ENCODE peak calls at places on chromosomes 16 and 17, in four cellular contexts. G, J, N and F are unnamed samples.

GRCh38 chr17:63848834-63849689 is 6.6 kb upstream of the SMARCD2 start:
- DNase-seq in N (peak; percentile 96), G (peak; percentile 93), J (peak; percentile 95), F (no peak)

GRCh38 chr17:20122236-20122879 is 113.2 kb downstream of the SPECC1 start:
- DNase-seq in G (no peak), N (no peak), J (no peak), F (no peak)

GRCh38 chr17:55833311-55833710 is 82.5 kb downstream of the PCTP start:
- DNase-seq in N (no peak), G (no peak), J (no peak), F (no peak)

GRCh38 chr16:47254771-47255170 is 111.0 kb upstream of the NETO2 start:
- DNase-seq in G (no peak), N (no peak), J (no peak), F (no peak)

GRCh38 chr17:8120520-8121443 is 2.5 kb upstream of the ALOXE3 start:
- DNase-seq in J (peak; percentile 66), G (peak; percentile 54), N (peak; percentile 95), F (no peak)

GRCh38 chr16:5366126-5366525 is 268.5 kb upstream of the EEF2KMT start:
- DNase-seq in G (no peak), J (no peak), N (no peak), F (no peak)

GRCh38 chr16:86508947-86509758 is 1.2 kb upstream of the FOXF1 start:
- DNase-seq in N (peak; percentile 72), G (peak; percentile 37), J (peak; percentile 41), F (peak; percentile 82)

GRCh38 chr17:82716383-82717181 is at the start of gene FN3KRP:
- DNase-seq in N (peak; percentile 99), G (peak; percentile 94), J (peak; percentile 100), F (peak; percentile 99)

GRCh38 chr17:78278139-78278741 is 46.8 kb downstream of the TMEM235 start:
- DNase-seq in J (no peak), G (no peak), N (peak; percentile 74), F (no peak)

GRCh38 chr16:77767826-77768225 is 20.5 kb upstream of the VAT1L start:
- DNase-seq in J (no peak), G (no peak), N (no peak), F (no peak)

GRCh38 chr17:73743802-73744201 is 99.6 kb upstream of the SDK2 start:
- DNase-seq in J (no peak), N (no peak), G (no peak), F (no peak)

GRCh38 chr16:72621651-72622050 is 426.3 kb downstream of the ZFHX3 start:
- DNase-seq in G (no peak), J (no peak), N (no peak), F (no peak)

GRCh38 chr17:63622571-63623390 is 564 bp downstream of the MAP3K3 start:
- DNase-seq in J (peak; percentile 69), N (peak; percentile 87), G (peak; percentile 67), F (peak; percentile 86)